ENCODE peak calls at places on chromosomes 12 and 14, in four cellular contexts. Z, F, M and B are unnamed samples.

GRCh38 chr14:94213021-94213420 is 38.9 kb downstream of the PPP4R4 start:
- DNase-seq in Z (no peak), F (no peak), M (no peak), B (no peak)

GRCh38 chr14:50920482-50921225 is 23.6 kb downstream of the PYGL start:
- DNase-seq in M (no peak), F (peak), Z (no peak), B (no peak)

GRCh38 chr14:53458368-53458814 is 305.3 kb upstream of the DDHD1 start:
- DNase-seq in F (peak), M (no peak), Z (peak), B (no peak)

GRCh38 chr12:75853621-75854020 is 178.0 kb downstream of the PHLDA1 start:
- DNase-seq in M (no peak), F (no peak), Z (no peak), B (no peak)

GRCh38 chr12:128794661-128795529 is 28.9 kb downstream of the SLC15A4 start:
- DNase-seq in Z (no peak), M (peak), F (no peak), B (no peak)

GRCh38 chr12:95784286-95784685 is 6.3 kb downstream of the NTN4 start:
- DNase-seq in M (no peak), Z (no peak), F (no peak), B (no peak)

GRCh38 chr12:107106241-107107025 is 13.1 kb upstream of the CRY1 start:
- DNase-seq in F (no peak), M (no peak), Z (no peak), B (no peak)

GRCh38 chr14:23351681-23352505 is 794 bp downstream of the SLC22A17 start:
- DNase-seq in M (no peak), Z (no peak), F (peak), B (no peak)

GRCh38 chr14:23327947-23328744 is 6.9 kb downstream of the PABPN1 start:
- DNase-seq in Z (peak), F (peak), M (peak), B (peak)

GRCh38 chr12:46187023-46187422 is 81.8 kb downstream of the SLC38A1 start:
- DNase-seq in F (no peak), Z (no peak), M (no peak), B (peak)

GRCh38 chr14:52124791-52125661 is 56.2 kb upstream of the NID2 start:
- DNase-seq in M (no peak), Z (no peak), F (peak), B (no peak)

GRCh38 chr12:124098101-124098757 is 125.2 kb downstream of the ZNF664 start:
- DNase-seq in F (no peak), M (no peak), Z (no peak), B (no peak)

GRCh38 chr12:20696181-20696580 is 1.0 kb downstream of the SLCO1C1 start:
- DNase-seq in M (no peak), Z (no peak), F (no peak), B (no peak)

GRCh38 chr12:90013409-90013808 is 304.8 kb upstream of the ATP2B1 start:
- DNase-seq in F (peak), Z (peak), M (no peak), B (no peak)

GRCh38 chr14:61516957-61517356 is 178.4 kb upstream of the HIF1A start:
- DNase-seq in Z (no peak), M (no peak), F (no peak), B (no peak)

GRCh38 chr14:49160983-49161382 is 425.2 kb downstream of the RPS29 start:
- DNase-seq in F (no peak), M (no peak), Z (no peak), B (no peak)

GRCh38 chr14:92519246-92520101 is 5.9 kb downstream of the RIN3 start:
- DNase-seq in Z (no peak), M (no peak), F (no peak), B (no peak)
- H3K27ac ChIP-seq in Z (no peak), M (peak), F (no peak), B (no peak)

GRCh38 chr14:34616360-34616759 is 13.6 kb downstream of the SNX6 start:
- DNase-seq in M (no peak), F (no peak), Z (no peak), B (no peak)
- TF ChIP-seq POLR2AphosphoS5 in M (no peak), F (no peak), Z (no peak), B (no peak)

DNA sequence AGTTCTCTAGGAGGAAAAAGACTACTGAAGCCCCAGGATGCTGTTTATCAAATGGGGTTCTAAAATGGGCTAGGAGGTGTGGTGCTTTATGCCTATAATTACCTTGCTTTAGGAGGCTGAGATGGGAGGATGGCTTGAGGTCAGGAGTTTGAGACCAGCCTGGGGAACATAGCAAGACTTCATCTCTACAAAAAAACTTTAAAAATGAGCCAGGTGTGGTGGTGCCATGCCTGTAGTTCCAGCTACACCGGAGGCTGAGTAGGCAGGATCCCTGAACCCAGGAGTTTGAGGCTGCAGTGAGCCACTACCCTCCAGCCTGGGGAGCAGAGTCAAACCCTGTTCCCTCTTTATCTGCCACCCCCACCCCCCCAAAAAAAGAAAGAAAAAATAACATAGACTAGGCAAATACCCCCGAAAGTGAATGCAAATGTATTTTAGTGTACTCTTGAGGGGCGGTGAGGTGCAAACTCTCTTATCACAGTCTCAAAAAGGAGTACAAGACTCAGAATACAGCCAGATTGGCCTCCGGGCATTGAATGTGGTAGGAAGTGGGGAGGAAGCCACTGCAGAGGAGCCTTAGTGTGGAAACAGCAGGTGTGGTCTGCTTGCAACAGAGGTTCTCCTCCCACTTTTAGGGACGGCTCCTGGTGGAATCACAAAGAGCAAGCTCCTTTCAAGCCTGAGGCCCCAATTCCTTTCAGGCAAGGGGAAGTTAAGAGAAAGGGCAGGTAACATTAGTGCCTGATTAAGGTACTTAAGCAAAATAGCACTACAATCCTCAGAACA is 23.5 kb upstream of the SLC2A3 start:
- DNase-seq in F (peak), Z (no peak), M (no peak), B (no peak)
- H3K27ac ChIP-seq in F (peak), Z (no peak), M (peak), B (no peak)

GRCh38 chr14:30496852-30497251 is 62.1 kb upstream of the G2E3 start:
- DNase-seq in F (no peak), M (no peak), Z (no peak), B (no peak)

DNA sequence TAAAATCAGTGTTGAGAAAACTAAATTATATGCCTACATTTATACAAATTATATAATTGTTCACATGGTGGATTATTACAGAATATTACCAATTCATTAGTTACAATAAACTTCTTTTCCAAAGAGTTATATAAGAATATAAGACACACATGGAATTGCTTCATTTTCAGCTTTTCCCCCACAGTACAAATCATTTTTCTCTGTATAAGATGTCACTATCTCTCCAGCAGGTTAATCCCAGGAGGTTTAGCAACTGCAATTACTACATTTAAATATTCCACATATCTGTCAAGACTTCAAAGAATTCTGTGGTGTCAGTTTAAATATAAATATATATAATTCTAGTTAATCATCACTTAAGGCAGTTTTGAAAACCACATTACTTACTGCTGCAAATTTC is 59.6 kb upstream of the G2E3 start:
- DNase-seq in M (no peak), Z (no peak), F (no peak), B (no peak)
- TF ChIP-seq POLR2AphosphoS5 in M (no peak), Z (no peak), F (no peak), B (no peak)

GRCh38 chr14:37583358-37584210 is 11.5 kb downstream of the FOXA1 start:
- DNase-seq in F (peak), M (no peak), Z (no peak), B (no peak)
- H3K27ac ChIP-seq in F (no peak), M (peak), Z (peak), B (peak)